ENCODE peak calls at places on chromosomes 13 and 19, in ten cellular contexts. P is skeletal muscle cell; N is anterior cingulate cortex; B is T-helper 2 cell; L is progenitor cell of endocrine pancreas; T is hepatic stellate cell; F is NCI-H1105; E is CD8-positive, alpha-beta T cell; Q is left cardiac atrium; U is GM23248. G is an unnamed sample.

GRCh38 chr13:48976677-48977625 is 1.2 kb downstream of the FNDC3A start:
- DNase-seq in P (peak), N (no peak), B (no peak), L (no peak), T (no peak), F (no peak), E (no peak), Q (no peak), U (peak), G (peak)

GRCh38 chr13:46062190-46062589 is 9.6 kb upstream of the ZC3H13 start:
- DNase-seq in P (peak), N (no peak), B (no peak), L (no peak), T (no peak), F (no peak), E (no peak), Q (no peak), U (peak), G (peak)

GRCh38 chr19:47253467-47253881 is 2.9 kb upstream of the CCDC9 start:
- DNase-seq in P (no peak), N (no peak), B (no peak), L (no peak), T (no peak), F (no peak), E (no peak), Q (no peak), U (peak), G (peak)

GRCh38 chr13:99995503-99996176 is 14.1 kb downstream of the ZIC2 start:
- DNase-seq in P (no peak), N (no peak), B (no peak), L (no peak), T (no peak), F (no peak), E (no peak), Q (no peak), U (no peak), G (peak)

GRCh38 chr19:14901675-14902260 is 15.8 kb upstream of the OR7A17 start:
- DNase-seq in P (no peak), N (no peak), B (no peak), L (no peak), T (no peak), F (no peak), E (no peak), Q (no peak), U (no peak), G (no peak)

GRCh38 chr13:28494861-28495585 is at the start of gene FLT1:
- DNase-seq in P (no peak), N (no peak), B (no peak), L (peak), T (peak), F (no peak), E (peak), Q (peak), U (peak), G (no peak)

GRCh38 chr13:92384410-92384809 is 842.2 kb upstream of the GPC6 start:
- DNase-seq in P (no peak), N (no peak), B (no peak), L (no peak), T (no peak), F (no peak), E (no peak), Q (no peak), U (no peak), G (no peak)

GRCh38 chr19:52307275-52307674 is 10.3 kb downstream of the ZNF480 start:
- DNase-seq in P (no peak), N (no peak), B (no peak), L (no peak), T (no peak), F (no peak), E (peak), Q (no peak), U (peak), G (peak)

GRCh38 chr13:76890036-76890435 is 3.8 kb upstream of the KCTD12 start:
- DNase-seq in P (no peak), N (no peak), B (no peak), L (no peak), T (no peak), F (no peak), E (no peak), Q (no peak), U (peak), G (peak)

GRCh38 chr19:18832331-18833140 is 777 bp downstream of the UPF1 start:
- DNase-seq in P (no peak), N (no peak), B (no peak), L (no peak), T (peak), F (no peak), E (no peak), Q (no peak), U (peak), G (no peak)

GRCh38 chr13:59621791-59622190 is 541.9 kb downstream of the DIAPH3 start:
- DNase-seq in P (no peak), N (no peak), B (no peak), L (no peak), T (no peak), F (no peak), E (no peak), Q (no peak), U (no peak), G (no peak)

GRCh38 chr13:100721885-100722512 is 47.4 kb upstream of the TMTC4 start:
- DNase-seq in P (peak), N (no peak), B (no peak), L (peak), T (peak), F (no peak), E (peak), Q (peak), U (peak), G (peak)

GRCh38 chr19:15810335-15810734 is 5.1 kb downstream of the OR10H1 start:
- DNase-seq in P (no peak), N (no peak), B (no peak), L (no peak), T (no peak), F (no peak), E (no peak), Q (no peak), U (peak), G (no peak)

GRCh38 chr13:97191143-97191542 is 31.0 kb upstream of the MBNL2 start:
- DNase-seq in P (no peak), N (no peak), B (no peak), L (no peak), T (no peak), F (no peak), E (no peak), Q (no peak), U (no peak), G (no peak)

GRCh38 chr19:10763828-10764339 is 46.0 kb downstream of the DNM2 start:
- DNase-seq in P (no peak), N (no peak), B (no peak), L (no peak), T (no peak), F (no peak), E (no peak), Q (no peak), U (no peak), G (no peak)

GRCh38 chr13:35953537-35954206 is 177.5 kb downstream of the DCLK1 start:
- DNase-seq in P (peak), N (peak), B (no peak), L (peak), T (peak), F (peak), E (no peak), Q (peak), U (peak), G (peak)

G was measured in astrocyte of the spinal cord.